ENCODE peak calls at places on chromosomes 5 and 9, in four cellular contexts. W, P, Q and U are unnamed samples.

GRCh38 chr5:93462916-93463315 is 118.1 kb downstream of the NR2F1-AS1 start:
- DNase-seq in W (no peak), P (no peak), Q (no peak), U (no peak)

GRCh38 chr5:145718956-145719355 is 116.2 kb downstream of the PRELID2 start:
- DNase-seq in W (peak), P (peak), Q (no peak), U (no peak)

GRCh38 chr5:53479045-53479655 is 1.3 kb upstream of the FST start:
- DNase-seq in W (peak), P (no peak), Q (no peak), U (no peak)

GRCh38 chr5:10536931-10537579 is 26.8 kb upstream of the ANKRD33B start:
- DNase-seq in W (no peak), P (no peak), Q (no peak), U (no peak)

GRCh38 chr5:15614679-15615078 is 114.7 kb downstream of the FBXL7 start:
- DNase-seq in W (no peak), P (no peak), Q (no peak), U (no peak)

GRCh38 chr5:174793076-174793475 is 68.7 kb downstream of the MSX2 start:
- DNase-seq in W (no peak), P (no peak), Q (no peak), U (no peak)

GRCh38 chr9:113705306-113705937 is 170.7 kb upstream of the ZNF618 start:
- DNase-seq in W (no peak), P (no peak), Q (no peak), U (no peak)

GRCh38 chr5:142325677-142326479 is 1.1 kb upstream of the SPRY4 start:
- DNase-seq in W (peak), P (peak), Q (peak), U (no peak)

GRCh38 chr5:14413331-14413750 is 168.3 kb upstream of the OTULINL start:
- DNase-seq in W (no peak), P (no peak), Q (no peak), U (no peak)

GRCh38 chr5:142438573-142438972 is 113.8 kb upstream of the SPRY4 start:
- DNase-seq in W (no peak), P (peak), Q (no peak), U (no peak)

GRCh38 chr5:176153741-176154140 is 84.5 kb upstream of the SIMC1 start:
- DNase-seq in W (peak), P (peak), Q (no peak), U (no peak)

GRCh38 chr5:135591277-135591676 is 12.5 kb upstream of the CXCL14 start:
- DNase-seq in W (no peak), P (no peak), Q (no peak), U (no peak)

GRCh38 chr5:107937710-107938355 is 267.1 kb upstream of the EFNA5 start:
- DNase-seq in W (no peak), P (no peak), Q (no peak), U (no peak)

GRCh38 chr5:155530046-155530445 is 516.5 kb downstream of the KIF4B start:
- DNase-seq in W (peak), P (no peak), Q (no peak), U (peak)

GRCh38 chr5:166341708-166342329 is 1949.6 kb upstream of the WWC1 start:
- DNase-seq in W (no peak), P (no peak), Q (no peak), U (no peak)

GRCh38 chr5:165502893-165503696 is 1997.7 kb downstream of the MAT2B start:
- DNase-seq in W (peak), P (no peak), Q (no peak), U (no peak)

GRCh38 chr5:149830579-149830978 is 100.5 kb downstream of the PPARGC1B start:
- DNase-seq in W (no peak), P (no peak), Q (no peak), U (no peak)

GRCh38 chr5:172637122-172637580 is 3.9 kb upstream of the NEURL1B start:
- DNase-seq in W (no peak), P (no peak), Q (peak), U (peak)

GRCh38 chr9:2859776-2860379 is 16.0 kb upstream of the PUM3 start:
- DNase-seq in W (peak), P (peak), Q (peak), U (no peak)

GRCh38 chr5:79255786-79256557 is 20.0 kb downstream of the JMY start:
- DNase-seq in W (peak), P (peak), Q (peak), U (no peak)

GRCh38 chr9:80957806-80958205 is 731.5 kb downstream of the TLE1 start:
- DNase-seq in W (peak), P (no peak), Q (no peak), U (no peak)

GRCh38 chr5:57529864-57530263 is 47.3 kb upstream of the ACTBL2 start:
- DNase-seq in W (no peak), P (no peak), Q (no peak), U (no peak)

GRCh38 chr9:124733964-124734740 is 37.0 kb downstream of the NR6A1 start:
- DNase-seq in W (no peak), P (no peak), Q (peak), U (no peak)

DNA sequence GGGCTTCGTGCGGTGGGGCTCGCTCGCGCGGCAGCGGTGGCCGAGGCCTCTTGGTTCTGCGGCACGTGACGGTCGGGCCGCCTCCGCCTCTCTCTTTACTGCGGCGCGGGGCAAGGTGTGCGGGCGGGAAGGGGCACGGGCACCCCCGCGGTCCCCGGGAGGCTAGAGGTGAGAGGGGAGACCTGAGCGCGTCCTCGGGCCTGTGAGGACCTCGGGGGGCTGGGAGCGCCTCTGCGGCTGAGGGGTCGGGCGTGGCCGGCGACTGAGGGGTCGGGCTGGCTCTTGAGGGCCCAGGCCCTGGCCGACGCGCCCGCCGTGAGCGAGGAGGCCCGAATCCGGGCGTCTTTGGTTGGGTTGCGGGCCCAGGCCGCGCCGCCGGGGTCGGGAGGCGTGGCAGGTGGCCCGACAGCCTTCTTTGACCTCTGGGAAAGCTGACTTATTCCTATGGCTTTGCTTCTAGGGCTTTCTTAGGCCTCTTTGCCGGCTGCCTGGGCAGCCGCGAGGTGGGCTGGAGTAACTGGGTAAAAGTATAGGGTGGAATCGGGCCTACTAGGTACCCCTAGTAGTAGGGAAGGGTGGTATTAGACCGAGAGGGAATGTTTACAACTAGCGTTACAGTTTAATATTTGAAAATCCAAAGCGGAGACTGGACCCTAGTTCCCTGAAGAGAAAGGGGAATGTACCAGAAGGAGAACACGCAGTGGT is at the start of gene CANX:
- DNase-seq in W (no peak), P (peak), Q (no peak), U (no peak)
- H2AFZ ChIP-seq in W (peak), P (peak), Q (peak), U (peak)

GRCh38 chr5:39100851-39101396 is 26.7 kb upstream of the RICTOR start:
- DNase-seq in W (peak), P (peak), Q (peak), U (peak)
- H3K27ac ChIP-seq in W (peak), P (peak), Q (peak), U (peak)

DNA sequence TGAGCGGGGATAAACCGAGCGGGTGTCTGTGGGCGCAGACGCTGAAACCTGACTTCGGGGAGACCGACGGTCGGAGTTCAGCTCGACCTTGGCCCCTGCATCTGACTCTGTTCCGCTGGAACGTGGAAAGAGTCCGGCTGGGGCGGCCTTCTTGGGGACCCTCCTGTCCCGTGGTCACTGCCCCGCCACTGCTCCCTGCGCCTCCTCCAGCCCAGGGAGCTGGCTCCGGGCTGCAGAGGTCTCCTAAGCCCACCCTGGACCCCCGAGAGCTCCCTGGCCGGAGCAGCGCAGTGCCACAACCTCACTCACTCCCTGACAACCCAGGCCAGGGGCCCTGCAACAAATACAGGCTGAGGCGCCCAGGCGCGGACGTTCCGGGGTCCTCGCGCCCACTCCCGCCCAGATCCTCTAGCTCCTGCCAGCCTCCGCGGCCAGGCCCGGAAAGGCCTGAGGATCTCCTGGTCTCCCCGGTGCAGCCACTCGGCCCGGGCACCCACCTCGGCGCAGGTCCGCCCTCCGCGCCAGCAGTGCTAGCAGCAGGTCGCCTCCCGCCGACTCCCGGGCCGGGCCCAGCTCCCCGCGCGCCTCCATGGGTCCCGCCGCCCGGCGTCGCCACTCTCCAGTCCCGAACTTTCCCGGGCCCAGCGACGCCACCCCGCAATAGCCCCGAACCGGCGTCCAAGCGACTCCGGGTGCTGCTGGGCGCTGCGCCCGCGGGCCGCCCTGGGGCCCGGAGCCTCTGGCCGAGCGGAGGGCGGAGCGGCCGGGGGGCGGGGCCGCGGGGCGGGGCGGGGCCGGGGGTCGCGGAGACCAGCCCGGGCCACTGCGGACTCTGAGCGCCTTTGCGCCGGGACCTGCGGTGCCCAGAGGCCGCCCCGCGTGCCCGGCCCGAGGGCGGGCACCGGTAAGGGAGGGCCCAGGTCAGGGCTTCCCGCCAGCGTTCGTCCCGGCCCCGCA is 2.2 kb downstream of the LHX3 start:
- DNase-seq in W (no peak), P (no peak), Q (no peak), U (no peak)
- TF ChIP-seq EZH2 in W (peak), P (peak), Q (no peak), U (peak)

DNA sequence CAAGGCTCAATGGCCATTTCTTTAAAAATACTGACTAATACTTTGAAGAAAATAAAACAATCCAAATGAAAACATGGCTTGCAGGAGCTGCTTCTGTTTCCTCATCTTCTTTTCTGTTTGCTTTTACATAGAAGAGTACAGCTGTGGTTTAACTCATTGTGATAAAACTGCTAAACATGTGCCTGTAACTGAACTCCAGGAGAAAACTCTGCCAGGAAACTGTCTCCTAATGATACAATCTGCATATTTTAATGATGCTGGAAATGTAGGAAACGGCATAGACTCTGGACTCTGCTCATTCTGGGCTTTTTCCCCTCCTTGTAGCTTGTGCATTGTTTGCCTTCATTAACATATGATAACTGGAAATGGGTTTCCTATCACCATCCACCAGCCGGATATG is 813.3 kb upstream of the WWC1 start:
- DNase-seq in W (peak), P (no peak), Q (no peak), U (no peak)
- H2AFZ ChIP-seq in W (no peak), P (no peak), Q (no peak), U (no peak)

DNA sequence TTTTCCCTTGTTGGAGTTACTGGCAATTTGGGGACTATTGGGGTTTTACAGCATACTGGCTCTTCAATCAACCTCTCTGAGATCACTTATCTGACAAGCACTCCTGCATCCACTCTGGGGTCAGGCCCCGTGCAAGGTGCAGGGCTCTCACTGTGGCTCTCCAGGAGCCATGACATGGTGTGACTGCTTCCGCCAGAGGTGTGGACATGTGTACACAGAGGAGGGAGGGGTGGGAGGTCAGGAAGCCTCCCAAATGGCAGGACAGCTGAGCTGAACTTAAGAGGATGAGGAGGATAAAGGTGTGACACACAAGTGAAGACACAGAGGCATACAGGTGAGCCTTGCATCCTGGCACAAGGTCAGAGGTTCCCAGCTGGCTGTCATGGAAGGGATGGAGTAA is 24.3 kb downstream of the SHB start:
- DNase-seq in W (no peak), P (no peak), Q (no peak), U (no peak)
- H3K27ac ChIP-seq in W (no peak), P (no peak), Q (peak), U (no peak)

GRCh38 chr5:131461742-131462141 is 173.3 kb downstream of the RAPGEF6 start:
- DNase-seq in W (no peak), P (no peak), Q (no peak), U (no peak)

GRCh38 chr5:131462479-131462878 is 172.6 kb downstream of the RAPGEF6 start:
- DNase-seq in W (no peak), P (no peak), Q (no peak), U (no peak)

GRCh38 chr5:131460867-131461572 is 174.0 kb downstream of the RAPGEF6 start:
- DNase-seq in W (peak), P (no peak), Q (no peak), U (no peak)

DNA sequence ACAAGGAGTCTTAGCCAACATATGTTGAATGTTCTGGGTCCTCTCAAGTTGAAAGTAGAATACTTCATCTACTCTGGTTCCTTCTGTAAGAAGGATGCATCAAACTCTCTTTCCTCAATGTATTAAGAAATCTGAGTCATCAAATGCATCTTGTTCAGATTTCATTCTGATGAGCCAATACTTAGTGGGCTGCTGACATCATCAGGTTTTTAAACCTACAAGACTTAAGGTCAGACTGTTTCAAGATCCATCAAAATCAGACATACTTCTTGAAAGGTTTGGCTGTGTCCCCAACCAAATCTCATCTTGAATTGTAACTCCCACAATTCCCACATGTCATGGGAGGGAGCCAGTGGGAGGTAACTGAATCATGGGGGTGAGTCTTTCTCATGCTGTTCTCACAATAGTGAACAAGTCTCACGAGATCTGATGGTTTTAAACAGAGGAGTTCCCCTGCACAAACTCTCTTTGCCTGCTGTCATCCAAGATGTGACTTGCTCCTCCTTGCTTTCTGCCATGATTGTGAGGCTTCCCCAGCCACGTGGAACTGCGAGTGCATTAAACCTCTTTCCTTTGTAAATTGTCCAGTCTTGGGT is 168.8 kb downstream of the RAPGEF6 start:
- DNase-seq in W (peak), P (peak), Q (no peak), U (peak)
- TF ChIP-seq EZH2 in W (no peak), P (no peak), Q (no peak), U (no peak)

GRCh38 chr9:94799578-94800264 is 73.2 kb downstream of the AOPEP start:
- DNase-seq in W (peak), P (no peak), Q (peak), U (no peak)
- H2AFZ ChIP-seq in W (no peak), P (no peak), Q (no peak), U (peak)